ENCODE peak calls at places on chromosome 6, in six cellular contexts. N is SK-N-SH, M is HCT116, F is GM12878, G is HepG2, C is H1. I is an unnamed sample. For H3K36me3, the result is how much of the 10 kb centered on the place peaks cover.

GRCh38 chr6:151721141-151721540 is 86.3 kb upstream of the ESR1 start:
- DNase-seq in C (no peak), G (no peak), N (no peak), F (no peak), M (no peak), I (no peak)

GRCh38 chr6:85136310-85136709 is 313.6 kb upstream of the NT5E start:
- DNase-seq in C (no peak), G (no peak), N (no peak), F (no peak), M (no peak), I (no peak)

GRCh38 chr6:127812985-127813681 is 87.7 kb downstream of the THEMIS start:
- DNase-seq in F (no peak), C (no peak), G (no peak), N (no peak), M (no peak), I (no peak)

GRCh38 chr6:134689676-134690447 is 260.0 kb downstream of the ALDH8A1 start:
- DNase-seq in N (peak), M (no peak), G (no peak), C (no peak), F (no peak), I (no peak)

GRCh38 chr6:16208989-16209388 is 29.4 kb upstream of the GMPR start:
- DNase-seq in N (no peak), G (no peak), M (no peak), F (no peak), C (no peak), I (no peak)

GRCh38 chr6:128990349-128990748 is 107.4 kb downstream of the LAMA2 start:
- DNase-seq in C (no peak), F (no peak), G (peak), M (no peak), N (no peak), I (no peak)

GRCh38 chr6:31952140-31952805 is 6.4 kb downstream of the CFB start:
- DNase-seq in C (no peak), M (no peak), N (peak), G (peak), F (no peak), I (peak)

GRCh38 chr6:105087571-105088211 is 92.1 kb downstream of the POPDC3 start:
- DNase-seq in N (peak), M (peak), C (no peak), F (peak), G (peak), I (peak)

GRCh38 chr6:133208183-133208755 is 32.9 kb upstream of the EYA4 start:
- DNase-seq in C (no peak), F (no peak), N (no peak), G (no peak), M (no peak), I (no peak)

GRCh38 chr6:17115251-17116089 is 13.6 kb downstream of the STMND1 start:
- DNase-seq in N (no peak), G (peak), C (no peak), F (no peak), M (peak), I (no peak)

GRCh38 chr6:30200551-30201281 is 12.5 kb downstream of the TRIM26 start:
- DNase-seq in F (peak), G (no peak), M (no peak), N (no peak), C (no peak), I (no peak)

GRCh38 chr6:5135783-5136376 is 50.7 kb downstream of the PPP1R3G start:
- DNase-seq in M (peak), G (peak), F (no peak), C (no peak), N (peak), I (no peak)

GRCh38 chr6:168524644-168525043 is 83.7 kb downstream of the SMOC2 start:
- DNase-seq in N (no peak), C (no peak), G (no peak), F (no peak), M (peak), I (no peak)
- TF ChIP-seq YY1 in N (no peak), C (no peak), G (no peak), F (no peak), M (no peak), I (no peak)

DNA sequence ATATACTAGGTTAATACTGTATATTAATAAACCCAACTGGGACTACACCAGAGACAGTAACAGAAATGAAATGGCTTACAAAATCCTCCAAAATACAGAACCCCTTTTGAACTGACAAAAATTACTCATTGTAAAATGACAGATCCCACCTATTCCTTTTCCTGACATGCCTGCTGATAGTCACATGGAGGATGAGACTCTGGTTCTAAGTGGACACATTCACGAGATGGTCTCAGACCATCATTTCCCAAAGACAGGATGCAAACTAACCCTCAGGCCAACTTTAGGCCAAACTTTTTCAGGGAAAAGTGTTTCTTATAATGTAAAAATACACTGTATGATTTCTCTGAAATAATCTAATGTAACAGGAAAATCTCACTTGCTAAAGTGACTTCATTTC is 22.5 kb downstream of the TBC1D7 start:
- DNase-seq in C (no peak), M (no peak), G (no peak), N (no peak), F (no peak), I (no peak)
- H3K36me3 ChIP-seq in C (half or more), M (under half), G (under half), N (under half), F (under half), I (half or more)

GRCh38 chr6:112770341-112770740 is 423.2 kb downstream of the RFPL4B start:
- DNase-seq in G (no peak), F (no peak), C (no peak), M (no peak), N (no peak), I (no peak)
- TF ChIP-seq YY1 in G (no peak), F (no peak), C (no peak), M (no peak), N (no peak), I (no peak)

DNA sequence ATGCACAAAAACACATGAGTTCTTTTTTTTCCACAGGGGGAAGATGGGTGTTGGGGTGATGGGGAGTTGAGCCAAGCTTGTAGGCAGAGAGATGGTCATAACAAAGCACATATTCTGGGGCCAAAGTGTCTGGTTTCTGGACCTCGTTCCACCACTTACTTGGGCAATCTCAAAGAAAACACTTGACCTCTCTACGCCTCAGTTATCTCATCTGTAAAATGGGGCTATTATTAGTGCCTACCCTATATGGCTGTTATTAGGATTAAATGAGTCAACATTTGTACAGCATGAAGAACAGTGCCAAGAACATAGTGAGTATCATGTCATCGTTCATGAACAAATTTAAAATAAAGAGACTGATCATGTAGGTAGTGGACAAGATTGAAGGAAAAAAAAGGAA is 14.5 kb downstream of the EEF1E1 start:
- DNase-seq in C (no peak), M (no peak), F (no peak), N (no peak), G (no peak), I (no peak)
- H3K36me3 ChIP-seq in C (half or more), M (half or more), F (under half), N (under half), G (under half), I (half or more)

GRCh38 chr6:42249279-42249678 is 31.6 kb upstream of the MRPS10 start:
- DNase-seq in M (no peak), G (no peak), N (no peak), F (no peak), C (no peak), I (no peak)

GRCh38 chr6:42254505-42254904 is 36.8 kb upstream of the MRPS10 start:
- DNase-seq in F (no peak), N (no peak), G (no peak), C (no peak), M (no peak), I (no peak)

GRCh38 chr6:42251911-42252637 is 34.4 kb upstream of the MRPS10 start:
- DNase-seq in M (no peak), F (no peak), G (peak), N (peak), C (no peak), I (no peak)

GRCh38 chr6:42250509-42250908 is 32.8 kb upstream of the MRPS10 start:
- DNase-seq in C (no peak), N (no peak), F (no peak), M (no peak), G (no peak), I (no peak)

GRCh38 chr6:42251500-42251899 is 33.8 kb upstream of the MRPS10 start:
- DNase-seq in N (no peak), C (no peak), G (no peak), F (no peak), M (no peak), I (no peak)
- TF ChIP-seq YY1 in N (no peak), C (no peak), G (no peak), F (no peak), M (no peak), I (no peak)

DNA sequence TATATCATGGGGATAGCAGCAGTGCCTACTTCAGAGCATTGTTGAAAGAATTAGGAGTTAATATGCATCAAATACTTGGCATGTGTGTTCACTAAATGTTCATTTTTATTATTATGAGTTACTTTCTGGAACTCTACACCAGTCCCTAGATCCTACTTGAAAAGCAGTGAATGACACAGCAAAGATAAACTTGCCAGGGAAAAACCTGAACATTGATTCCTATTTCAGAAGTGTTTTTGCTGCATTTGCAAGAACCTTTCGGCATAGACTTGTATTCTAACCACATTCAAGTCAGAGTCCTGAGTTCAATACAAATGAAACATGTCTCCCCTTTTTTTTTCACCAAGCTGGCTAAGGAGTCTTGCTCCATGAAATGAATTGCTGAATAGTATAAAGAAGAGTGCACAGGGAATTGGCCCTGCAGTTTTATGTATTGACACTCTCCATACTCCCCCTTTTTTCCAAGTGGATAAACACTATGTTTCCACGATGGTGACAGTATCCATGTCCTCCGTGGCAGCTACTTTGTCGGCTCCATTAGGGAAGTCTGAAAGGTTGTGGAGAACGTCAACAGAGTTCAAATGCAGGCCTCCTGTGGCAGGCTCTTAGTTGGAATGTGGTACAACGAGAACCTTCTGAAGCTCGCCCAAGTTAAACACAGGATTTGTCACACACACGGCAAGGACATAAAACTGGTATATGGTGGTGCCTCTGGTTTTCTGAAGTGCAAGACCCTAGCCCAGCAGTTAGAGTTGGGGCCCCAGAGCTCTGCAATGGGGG is 187.2 kb upstream of the TAB2 start:
- DNase-seq in M (no peak), C (no peak), N (no peak), G (no peak), F (no peak), I (no peak)
- H3K36me3 ChIP-seq in M (under half), C (under half), N (under half), G (under half), F (under half), I (under half)

GRCh38 chr6:37212268-37212667 is 42.3 kb downstream of the PIM1 start:
- DNase-seq in M (no peak), C (no peak), F (no peak), N (no peak), G (no peak), I (no peak)

GRCh38 chr6:37208793-37209192 is 38.8 kb downstream of the PIM1 start:
- DNase-seq in N (no peak), C (no peak), G (no peak), M (no peak), F (no peak), I (no peak)

GRCh38 chr6:37209461-37210205 is 39.7 kb downstream of the PIM1 start:
- DNase-seq in C (no peak), N (no peak), M (no peak), G (no peak), F (no peak), I (no peak)

GRCh38 chr6:37207903-37208456 is 38.0 kb downstream of the PIM1 start:
- DNase-seq in C (peak), G (peak), N (peak), F (peak), M (peak), I (peak)

DNA sequence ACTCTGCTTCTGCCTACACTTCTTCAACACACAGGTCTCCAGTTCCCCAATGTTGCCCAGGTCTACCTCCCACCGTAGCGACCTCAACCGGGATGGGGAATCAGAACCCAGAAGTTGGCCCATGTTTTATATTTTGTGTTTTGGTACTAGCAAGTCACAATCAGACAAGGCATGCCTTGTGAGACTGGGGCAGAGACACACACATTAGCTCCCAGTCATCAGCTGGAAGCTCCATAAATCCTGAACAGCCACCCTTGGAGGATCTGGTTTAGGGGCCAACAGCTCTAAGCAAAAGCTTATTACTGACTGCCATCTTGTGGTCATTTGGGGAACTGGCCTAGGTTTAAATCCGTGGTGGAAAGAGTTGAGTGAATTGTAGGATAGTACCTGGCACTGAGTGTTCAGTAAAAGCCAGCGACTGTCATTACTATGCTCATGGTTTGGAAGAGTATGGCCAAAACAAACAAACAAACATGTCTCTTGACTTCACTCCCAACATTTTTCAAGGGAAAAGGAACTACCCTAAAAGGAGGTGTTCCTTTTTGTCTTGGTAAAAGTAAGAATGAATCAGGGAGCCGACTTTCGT is 40.5 kb downstream of the PIM1 start:
- DNase-seq in F (peak), C (peak), M (peak), G (peak), N (peak), I (peak)
- TF ChIP-seq YY1 in F (peak), C (no peak), M (peak), G (no peak), N (no peak), I (no peak)

DNA sequence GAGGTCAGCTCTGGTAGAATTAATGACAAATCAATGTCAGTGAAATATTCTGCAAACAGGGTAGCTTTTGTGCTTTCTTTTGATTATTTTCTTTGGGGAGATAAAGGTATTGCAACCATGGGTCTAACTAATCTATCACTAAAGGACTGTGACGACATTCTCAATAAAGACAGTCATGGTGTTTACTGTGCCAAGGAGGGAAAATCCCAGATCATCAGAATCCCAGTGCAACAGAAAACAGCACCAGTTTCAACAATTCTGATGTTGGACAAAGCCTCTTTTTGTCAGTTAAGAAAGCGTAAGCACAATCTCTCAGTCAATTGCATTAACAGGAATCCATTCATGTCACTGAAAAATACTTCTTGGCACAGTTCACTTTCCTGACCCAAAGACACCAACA is 36.8 kb upstream of the SMIM29 start:
- DNase-seq in F (no peak), G (no peak), M (no peak), C (no peak), N (no peak), I (no peak)
- H3K36me3 ChIP-seq in F (under half), G (under half), M (under half), C (under half), N (under half), I (under half)

DNA sequence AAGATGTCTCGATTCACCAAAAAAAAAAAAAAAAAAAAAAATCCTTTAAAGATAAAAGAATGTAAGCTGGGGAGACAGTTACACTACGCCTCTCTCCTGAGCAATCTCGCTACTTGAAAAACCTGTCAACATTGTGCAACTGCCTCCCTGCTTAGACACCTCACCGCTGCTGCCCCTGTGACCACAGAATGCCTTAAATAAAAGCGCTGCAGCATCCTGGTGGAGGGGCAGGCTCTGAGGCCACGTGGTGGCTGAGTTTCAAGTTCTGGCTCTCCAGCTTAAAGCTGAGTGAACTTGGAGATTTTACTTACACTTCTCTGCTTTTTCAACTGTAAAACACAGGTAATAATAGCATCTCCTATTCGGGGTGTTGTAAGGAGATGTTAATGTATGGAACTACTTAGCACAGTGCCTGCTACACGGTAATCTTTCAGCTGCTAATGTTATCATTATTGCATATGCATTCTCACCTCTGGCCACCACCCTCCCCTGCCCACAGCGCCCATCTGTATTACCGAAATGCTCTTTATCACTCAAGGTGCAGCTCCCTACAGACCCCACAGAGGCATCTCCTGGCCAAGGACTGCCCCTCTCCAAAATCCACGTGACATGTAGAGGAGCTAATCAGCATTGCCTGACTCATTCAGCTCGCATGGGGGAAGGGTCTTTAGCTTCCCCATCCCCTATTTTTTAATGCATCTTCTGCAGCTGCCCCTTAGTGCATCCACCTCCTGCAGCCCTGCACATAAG is 42.0 kb downstream of the SLC22A23 start:
- DNase-seq in C (no peak), M (no peak), G (peak), F (no peak), N (no peak), I (peak)
- TF ChIP-seq YY1 in C (no peak), M (no peak), G (no peak), F (no peak), N (no peak), I (no peak)

GRCh38 chr6:34772940-34773339 is 15.6 kb downstream of the SNRPC start:
- DNase-seq in M (no peak), C (no peak), N (no peak), F (no peak), G (no peak), I (no peak)
- H3K36me3 ChIP-seq in M (under half), C (under half), N (under half), F (under half), G (under half), I (half or more)